ENCODE peak calls at places on chromosomes 3 and 15, in four cellular contexts. J, H, Y and P are unnamed samples.

GRCh38 chr3:188021041-188021440 is 132.9 kb upstream of the LPP start:
- DNase-seq in H (no peak), J (no peak), Y (no peak), P (no peak)

GRCh38 chr3:38264307-38264706 is 1.3 kb upstream of the SLC22A13 start:
- DNase-seq in Y (no peak), J (no peak), H (no peak), P (no peak)

GRCh38 chr3:158520433-158520832 is 50.6 kb upstream of the MLF1 start:
- DNase-seq in J (no peak), Y (no peak), H (no peak), P (no peak)

GRCh38 chr15:52094811-52095584 is 17.6 kb downstream of the BCL2L10 start:
- DNase-seq in J (no peak), Y (no peak), H (no peak), P (no peak)

GRCh38 chr3:63051920-63052319 is 176.7 kb upstream of the CADPS start:
- DNase-seq in J (peak), H (no peak), Y (peak), P (no peak)

GRCh38 chr3:127671523-127672428 is 976 bp upstream of the ABTB1 start:
- DNase-seq in Y (no peak), J (no peak), H (peak), P (no peak)

GRCh38 chr3:59658236-59658635 is 608.4 kb upstream of the CFAP20DC start:
- DNase-seq in J (no peak), Y (no peak), H (no peak), P (no peak)

GRCh38 chr3:194308635-194309213 is 42.4 kb downstream of the CPN2 start:
- DNase-seq in Y (no peak), J (no peak), H (no peak), P (no peak)

GRCh38 chr15:57032338-57032737 is 113.9 kb downstream of the TCF12 start:
- DNase-seq in Y (no peak), H (no peak), J (no peak), P (no peak)

GRCh38 chr3:156918746-156919145 is 92.6 kb downstream of the LEKR1 start:
- DNase-seq in J (no peak), H (no peak), Y (no peak), P (no peak)

GRCh38 chr3:196596355-196596754 is 27.9 kb downstream of the FBXO45 start:
- DNase-seq in H (no peak), J (no peak), Y (no peak), P (no peak)

GRCh38 chr3:143283432-143284128 is 164.0 kb downstream of the CHST2 start:
- DNase-seq in H (no peak), J (peak), Y (no peak), P (no peak)

GRCh38 chr3:53516339-53516738 is 21.9 kb downstream of the CACNA1D start:
- DNase-seq in J (no peak), H (no peak), Y (no peak), P (no peak)

GRCh38 chr15:67212655-67213054 is 41.8 kb downstream of the AAGAB start:
- DNase-seq in Y (no peak), J (no peak), H (no peak), P (no peak)

GRCh38 chr3:11845661-11846060 is 1.0 kb downstream of the TAMM41 start:
- DNase-seq in J (no peak), Y (no peak), H (no peak), P (no peak)

GRCh38 chr3:123725652-123726400 is 141.0 kb upstream of the HACD2 start:
- DNase-seq in Y (no peak), H (no peak), J (no peak), P (no peak)

GRCh38 chr3:98980915-98981596 is 79.6 kb upstream of the DCBLD2 start:
- DNase-seq in H (no peak), J (peak), Y (no peak), P (no peak)

GRCh38 chr3:25457642-25458419 is 29.8 kb downstream of the RARB start:
- DNase-seq in Y (no peak), H (no peak), J (no peak), P (no peak)

GRCh38 chr3:184691397-184692131 is 20.3 kb downstream of the MAGEF1 start:
- DNase-seq in J (no peak), H (no peak), Y (no peak), P (no peak)

GRCh38 chr3:152381881-152382295 is 113.2 kb downstream of the MBNL1 start:
- DNase-seq in J (no peak), Y (no peak), H (no peak), P (no peak)